ENCODE peak calls at places on chromosomes 6 and 20, in eight cellular contexts. I, W, Z, Q, V, R, D and K are unnamed samples.

GRCh38 chr6:25027221-25027916 is 91.6 kb upstream of the RIPOR2 start:
- DNase-seq in I (peak), W (peak), Z (no peak), Q (peak), V (peak), R (no peak), D (no peak), K (no peak)

GRCh38 chr6:160428069-160428430 is 79.9 kb downstream of the SLC22A3 start:
- DNase-seq in I (no peak), W (no peak), Z (peak), Q (no peak), V (no peak), R (no peak), D (peak), K (no peak)

GRCh38 chr6:32944265-32944664 is 3.4 kb upstream of the HLA-DMB start:
- DNase-seq in I (no peak), W (peak), Z (no peak), Q (peak), V (peak), R (no peak), D (no peak), K (no peak)

GRCh38 chr6:151060096-151060741 is 179.5 kb upstream of the AKAP12 start:
- DNase-seq in I (no peak), W (no peak), Z (peak), Q (no peak), V (no peak), R (no peak), D (no peak), K (no peak)

GRCh38 chr6:169174516-169175359 is 78.9 kb downstream of the THBS2 start:
- DNase-seq in I (no peak), W (no peak), Z (no peak), Q (no peak), V (no peak), R (no peak), D (peak), K (no peak)

GRCh38 chr6:125546827-125547226 is 202.6 kb upstream of the HEY2 start:
- DNase-seq in I (no peak), W (no peak), Z (peak), Q (no peak), V (no peak), R (no peak), D (no peak), K (no peak)

GRCh38 chr6:2665169-2666070 is 85.3 kb downstream of the MYLK4 start:
- DNase-seq in I (no peak), W (no peak), Z (peak), Q (no peak), V (no peak), R (no peak), D (no peak), K (peak)

GRCh38 chr20:31517373-31517772 is 3.1 kb downstream of the HM13 start:
- DNase-seq in I (no peak), W (no peak), Z (peak), Q (no peak), V (no peak), R (peak), D (no peak), K (peak)